ENCODE peak calls at places on chromosomes 12 and 14, in eight cellular contexts. One of them, this sample, is unnamed.

GRCh38 chr12:58648151-58648550 is 272.2 kb downstream of the LRIG3 start:
- DNase-seq in OCI-LY7: no peak
- DNase-seq in fibroblast of pulmonary artery: no peak
- DNase-seq in DMS 273 treated with DMSO at 0.1 percent for 48 hours: no peak
- DNase-seq in GM19239: no peak
- DNase-seq in dermis microvascular lymphatic vessel endothelial cell: no peak
- DNase-seq in stimulated activated CD8-positive, alpha-beta memory T cell treated with anti-CD3 and anti-CD28 coated beads, Interleukin-4, amount 100 ng/mL, for 24 hours: no peak
- DNase-seq in GM04504: no peak
- DNase-seq in this sample: no peak

GRCh38 chr12:93502802-93503623 is 35.7 kb downstream of the MRPL42 start:
- DNase-seq in GM04504: no peak
- DNase-seq in dermis microvascular lymphatic vessel endothelial cell: peak; percentile 55
- DNase-seq in stimulated activated CD8-positive, alpha-beta memory T cell treated with anti-CD3 and anti-CD28 coated beads, Interleukin-4, amount 100 ng/mL, for 24 hours: peak; percentile 14
- DNase-seq in OCI-LY7: peak; percentile 53
- DNase-seq in fibroblast of pulmonary artery: peak; percentile 66
- DNase-seq in DMS 273 treated with DMSO at 0.1 percent for 48 hours: no peak
- DNase-seq in GM19239: no peak
- DNase-seq in this sample: no peak

GRCh38 chr14:101289230-101289690 is 272.0 kb upstream of the DIO3 start:
- DNase-seq in stimulated activated CD8-positive, alpha-beta memory T cell treated with anti-CD3 and anti-CD28 coated beads, Interleukin-4, amount 100 ng/mL, for 24 hours: no peak
- DNase-seq in fibroblast of pulmonary artery: no peak
- DNase-seq in GM19239: no peak
- DNase-seq in DMS 273 treated with DMSO at 0.1 percent for 48 hours: no peak
- DNase-seq in dermis microvascular lymphatic vessel endothelial cell: no peak
- DNase-seq in OCI-LY7: no peak
- DNase-seq in GM04504: no peak
- DNase-seq in this sample: no peak

GRCh38 chr12:108424816-108425215 is 85.7 kb upstream of the CMKLR1 start:
- DNase-seq in fibroblast of pulmonary artery: no peak
- DNase-seq in OCI-LY7: no peak
- DNase-seq in stimulated activated CD8-positive, alpha-beta memory T cell treated with anti-CD3 and anti-CD28 coated beads, Interleukin-4, amount 100 ng/mL, for 24 hours: no peak
- DNase-seq in DMS 273 treated with DMSO at 0.1 percent for 48 hours: no peak
- DNase-seq in GM04504: no peak
- DNase-seq in dermis microvascular lymphatic vessel endothelial cell: no peak
- DNase-seq in GM19239: no peak
- DNase-seq in this sample: no peak

GRCh38 chr12:50182461-50182860 is 15.3 kb upstream of the CERS5 start:
- DNase-seq in stimulated activated CD8-positive, alpha-beta memory T cell treated with anti-CD3 and anti-CD28 coated beads, Interleukin-4, amount 100 ng/mL, for 24 hours: no peak
- DNase-seq in DMS 273 treated with DMSO at 0.1 percent for 48 hours: no peak
- DNase-seq in GM04504: no peak
- DNase-seq in dermis microvascular lymphatic vessel endothelial cell: peak; percentile 13
- DNase-seq in fibroblast of pulmonary artery: no peak
- DNase-seq in OCI-LY7: no peak
- DNase-seq in GM19239: no peak
- DNase-seq in this sample: no peak

GRCh38 chr14:22039938-22040780 is 366.5 kb upstream of the OR4E1 start:
- DNase-seq in DMS 273 treated with DMSO at 0.1 percent for 48 hours: no peak
- DNase-seq in GM19239: no peak
- DNase-seq in OCI-LY7: peak; percentile 42
- DNase-seq in fibroblast of pulmonary artery: peak; percentile 0
- DNase-seq in dermis microvascular lymphatic vessel endothelial cell: peak; percentile 23
- DNase-seq in stimulated activated CD8-positive, alpha-beta memory T cell treated with anti-CD3 and anti-CD28 coated beads, Interleukin-4, amount 100 ng/mL, for 24 hours: no peak
- DNase-seq in GM04504: no peak
- DNase-seq in this sample: no peak

GRCh38 chr12:19239046-19239445 is 109.5 kb downstream of the PLEKHA5 start:
- DNase-seq in dermis microvascular lymphatic vessel endothelial cell: no peak
- DNase-seq in OCI-LY7: no peak
- DNase-seq in fibroblast of pulmonary artery: no peak
- DNase-seq in GM04504: no peak
- DNase-seq in DMS 273 treated with DMSO at 0.1 percent for 48 hours: no peak
- DNase-seq in stimulated activated CD8-positive, alpha-beta memory T cell treated with anti-CD3 and anti-CD28 coated beads, Interleukin-4, amount 100 ng/mL, for 24 hours: no peak
- DNase-seq in GM19239: no peak
- DNase-seq in this sample: no peak

GRCh38 chr12:123231931-123232330 is 1.0 kb downstream of the MPHOSPH9 start:
- DNase-seq in OCI-LY7: peak; percentile 14
- DNase-seq in stimulated activated CD8-positive, alpha-beta memory T cell treated with anti-CD3 and anti-CD28 coated beads, Interleukin-4, amount 100 ng/mL, for 24 hours: no peak
- DNase-seq in GM19239: no peak
- DNase-seq in dermis microvascular lymphatic vessel endothelial cell: peak; percentile 40
- DNase-seq in GM04504: no peak
- DNase-seq in DMS 273 treated with DMSO at 0.1 percent for 48 hours: no peak
- DNase-seq in fibroblast of pulmonary artery: no peak
- DNase-seq in this sample: no peak

GRCh38 chr12:120497524-120498150 is 1.7 kb downstream of the DYNLL1 start:
- DNase-seq in fibroblast of pulmonary artery: no peak
- DNase-seq in dermis microvascular lymphatic vessel endothelial cell: no peak
- DNase-seq in stimulated activated CD8-positive, alpha-beta memory T cell treated with anti-CD3 and anti-CD28 coated beads, Interleukin-4, amount 100 ng/mL, for 24 hours: no peak
- DNase-seq in DMS 273 treated with DMSO at 0.1 percent for 48 hours: no peak
- DNase-seq in OCI-LY7: no peak
- DNase-seq in GM19239: no peak
- DNase-seq in GM04504: no peak
- DNase-seq in this sample: no peak

GRCh38 chr12:93378373-93379310 is 917 bp downstream of the NUDT4 start:
- DNase-seq in stimulated activated CD8-positive, alpha-beta memory T cell treated with anti-CD3 and anti-CD28 coated beads, Interleukin-4, amount 100 ng/mL, for 24 hours: peak; percentile 32
- DNase-seq in OCI-LY7: peak; percentile 80
- DNase-seq in dermis microvascular lymphatic vessel endothelial cell: peak; percentile 46
- DNase-seq in GM19239: peak; percentile 62
- DNase-seq in DMS 273 treated with DMSO at 0.1 percent for 48 hours: peak; percentile 30
- DNase-seq in fibroblast of pulmonary artery: peak; percentile 72
- DNase-seq in GM04504: peak; percentile 51
- DNase-seq in this sample: peak; percentile 74

GRCh38 chr12:100481021-100481420 is 7.4 kb downstream of the NR1H4 start:
- DNase-seq in dermis microvascular lymphatic vessel endothelial cell: no peak
- DNase-seq in fibroblast of pulmonary artery: no peak
- DNase-seq in DMS 273 treated with DMSO at 0.1 percent for 48 hours: no peak
- DNase-seq in stimulated activated CD8-positive, alpha-beta memory T cell treated with anti-CD3 and anti-CD28 coated beads, Interleukin-4, amount 100 ng/mL, for 24 hours: no peak
- DNase-seq in GM04504: no peak
- DNase-seq in OCI-LY7: no peak
- DNase-seq in GM19239: no peak
- DNase-seq in this sample: no peak

GRCh38 chr12:77954156-77954555 is 123.5 kb downstream of the NAV3 start:
- DNase-seq in DMS 273 treated with DMSO at 0.1 percent for 48 hours: no peak
- DNase-seq in dermis microvascular lymphatic vessel endothelial cell: peak; percentile 8
- DNase-seq in OCI-LY7: no peak
- DNase-seq in fibroblast of pulmonary artery: no peak
- DNase-seq in GM04504: no peak
- DNase-seq in stimulated activated CD8-positive, alpha-beta memory T cell treated with anti-CD3 and anti-CD28 coated beads, Interleukin-4, amount 100 ng/mL, for 24 hours: no peak
- DNase-seq in GM19239: no peak
- DNase-seq in this sample: no peak

GRCh38 chr12:84329933-84330332 is 582.7 kb downstream of the SLC6A15 start:
- DNase-seq in GM19239: no peak
- DNase-seq in dermis microvascular lymphatic vessel endothelial cell: no peak
- DNase-seq in DMS 273 treated with DMSO at 0.1 percent for 48 hours: no peak
- DNase-seq in stimulated activated CD8-positive, alpha-beta memory T cell treated with anti-CD3 and anti-CD28 coated beads, Interleukin-4, amount 100 ng/mL, for 24 hours: no peak
- DNase-seq in OCI-LY7: no peak
- DNase-seq in fibroblast of pulmonary artery: no peak
- DNase-seq in GM04504: no peak
- DNase-seq in this sample: no peak

GRCh38 chr12:33265037-33265436 is 174.6 kb downstream of the SYT10 start:
- DNase-seq in dermis microvascular lymphatic vessel endothelial cell: no peak
- DNase-seq in OCI-LY7: no peak
- DNase-seq in DMS 273 treated with DMSO at 0.1 percent for 48 hours: no peak
- DNase-seq in GM19239: no peak
- DNase-seq in GM04504: no peak
- DNase-seq in fibroblast of pulmonary artery: no peak
- DNase-seq in stimulated activated CD8-positive, alpha-beta memory T cell treated with anti-CD3 and anti-CD28 coated beads, Interleukin-4, amount 100 ng/mL, for 24 hours: no peak
- DNase-seq in this sample: no peak